ENCODE peak calls at places on chromosomes 13 and 19, in seven cellular contexts. A is stimulated activated CD4-positive, alpha-beta T cell treated with anti-CD3 and anti-CD28 coated beads, Interleukin-2, amount 100 ng/mL, for 48 hours; T is NB4; E is EL; Y is WTC11; R is T-helper 9 cell; G is aorta. F is an unnamed sample.

GRCh38 chr13:54210397-54211050 is 1181.9 kb downstream of the OLFM4 start:
- DNase-seq in A (no peak), T (no peak), E (no peak), Y (no peak), R (no peak), G (no peak), F (no peak)

GRCh38 chr13:104143760-104144406 is 1077.7 kb upstream of the SLC10A2 start:
- DNase-seq in A (no peak), T (no peak), E (no peak), Y (peak), R (no peak), G (no peak), F (no peak)

GRCh38 chr13:45269204-45269603 is 68.4 kb upstream of the KCTD4 start:
- DNase-seq in A (no peak), T (no peak), E (peak), Y (no peak), R (no peak), G (no peak), F (no peak)

GRCh38 chr13:47136659-47136975 is 239.8 kb upstream of the HTR2A start:
- DNase-seq in A (no peak), T (no peak), E (no peak), Y (no peak), R (no peak), G (no peak), F (no peak)

GRCh38 chr13:50080158-50080855 is 65.1 kb downstream of the KCNRG start:
- DNase-seq in A (peak), T (peak), E (peak), Y (no peak), R (peak), G (peak), F (peak)

GRCh38 chr13:39311619-39312018 is 273.4 kb downstream of the NHLRC3 start:
- DNase-seq in A (no peak), T (no peak), E (peak), Y (no peak), R (no peak), G (no peak), F (no peak)

GRCh38 chr13:110644892-110645521 is 29.7 kb downstream of the NAXD start:
- DNase-seq in A (peak), T (peak), E (peak), Y (peak), R (peak), G (peak), F (peak)

GRCh38 chr19:778910-779653 is 18.2 kb upstream of the PTBP1 start:
- DNase-seq in A (no peak), T (no peak), E (peak), Y (no peak), R (no peak), G (peak), F (peak)

GRCh38 chr13:30466358-30466714 is 600 bp upstream of the HMGB1 start:
- DNase-seq in A (no peak), T (no peak), E (peak), Y (no peak), R (no peak), G (no peak), F (no peak)

GRCh38 chr19:55368701-55369563 is 1.3 kb downstream of the IL11 start:
- DNase-seq in A (no peak), T (no peak), E (peak), Y (peak), R (no peak), G (peak), F (no peak)

GRCh38 chr13:33722216-33722900 is 95.6 kb upstream of the RFC3 start:
- DNase-seq in A (no peak), T (no peak), E (peak), Y (no peak), R (no peak), G (no peak), F (no peak)

GRCh38 chr19:55369651-55370304 is 485 bp downstream of the IL11 start:
- DNase-seq in A (no peak), T (peak), E (peak), Y (peak), R (peak), G (peak), F (no peak)

GRCh38 chr13:98842858-98843481 is 90.5 kb upstream of the SLC15A1 start:
- DNase-seq in A (peak), T (peak), E (peak), Y (peak), R (peak), G (peak), F (peak)

GRCh38 chr13:26785845-26786630 is 25.5 kb upstream of the GPR12 start:
- DNase-seq in A (peak), T (peak), E (peak), Y (peak), R (peak), G (peak), F (peak)

GRCh38 chr13:95676100-95676774 is 702 bp upstream of the DNAJC3 start:
- DNase-seq in A (peak), T (peak), E (peak), Y (no peak), R (no peak), G (no peak), F (no peak)

GRCh38 chr19:1446713-1447564 is 3.0 kb upstream of the APC2 start:
- DNase-seq in A (no peak), T (peak), E (no peak), Y (peak), R (no peak), G (no peak), F (no peak)

GRCh38 chr19:42794751-42795150 is 29.3 kb upstream of the PSG8 start:
- DNase-seq in A (no peak), T (no peak), E (peak), Y (no peak), R (no peak), G (no peak), F (no peak)

GRCh38 chr13:64090311-64090710 is 2674.7 kb upstream of the PCDH20 start:
- DNase-seq in A (no peak), T (no peak), E (no peak), Y (no peak), R (no peak), G (no peak), F (no peak)

GRCh38 chr13:30705672-30706071 is 29.7 kb upstream of the ALOX5AP start:
- DNase-seq in A (no peak), T (no peak), E (no peak), Y (no peak), R (no peak), G (no peak), F (no peak)

GRCh38 chr19:55041627-55042343 is 3.7 kb upstream of the GP6 start:
- DNase-seq in A (peak), T (no peak), E (no peak), Y (no peak), R (no peak), G (no peak), F (no peak)

GRCh38 chr13:49240017-49240416 is 7.7 kb upstream of the CDADC1 start:
- DNase-seq in A (peak), T (peak), E (peak), Y (peak), R (peak), G (no peak), F (no peak)

GRCh38 chr13:30334663-30335386 is 27.5 kb upstream of the KATNAL1 start:
- DNase-seq in A (no peak), T (peak), E (peak), Y (peak), R (no peak), G (no peak), F (no peak)

GRCh38 chr13:84672616-84673015 is 790.3 kb upstream of the SLITRK1 start:
- DNase-seq in A (no peak), T (no peak), E (no peak), Y (no peak), R (no peak), G (no peak), F (no peak)

GRCh38 chr19:6773323-6773931 is 919 bp downstream of the VAV1 start:
- DNase-seq in A (peak), T (peak), E (no peak), Y (no peak), R (peak), G (peak), F (no peak)

GRCh38 chr13:111893071-111893606 is 173.8 kb upstream of the SOX1 start:
- DNase-seq in A (no peak), T (no peak), E (no peak), Y (peak), R (no peak), G (no peak), F (no peak)

GRCh38 chr19:50705422-50706019 is 14.1 kb downstream of the SHANK1 start:
- DNase-seq in A (peak), T (peak), E (peak), Y (peak), R (no peak), G (no peak), F (no peak)

GRCh38 chr13:21583496-21583895 is 20.5 kb downstream of the MICU2 start:
- DNase-seq in A (no peak), T (no peak), E (peak), Y (peak), R (no peak), G (no peak), F (no peak)

GRCh38 chr13:44116562-44117315 is 237.0 kb downstream of the LACC1 start:
- DNase-seq in A (no peak), T (peak), E (peak), Y (no peak), R (no peak), G (no peak), F (no peak)

GRCh38 chr19:17450264-17451075 is 2.0 kb upstream of the TMEM221 start:
- DNase-seq in A (peak), T (peak), E (no peak), Y (no peak), R (no peak), G (no peak), F (no peak)

GRCh38 chr13:44280461-44280860 is 93.2 kb upstream of the SERP2 start:
- DNase-seq in A (no peak), T (no peak), E (peak), Y (no peak), R (no peak), G (no peak), F (no peak)

GRCh38 chr19:13506550-13506878 is 235 bp upstream of the CACNA1A start:
- DNase-seq in A (no peak), T (no peak), E (peak), Y (peak), R (no peak), G (no peak), F (no peak)

GRCh38 chr19:9431475-9431874 is 3.9 kb downstream of the ZNF266 start:
- DNase-seq in A (peak), T (peak), E (peak), Y (peak), R (no peak), G (peak), F (no peak)

GRCh38 chr13:73938375-73939070 is 195.7 kb downstream of the KLF12 start:
- DNase-seq in A (no peak), T (no peak), E (peak), Y (no peak), R (no peak), G (no peak), F (no peak)

GRCh38 chr13:24458736-24459135 is 53.8 kb downstream of the PARP4 start:
- DNase-seq in A (no peak), T (no peak), E (no peak), Y (no peak), R (no peak), G (no peak), F (no peak)

GRCh38 chr19:40242480-40242879 is 16.0 kb upstream of the CCNP start:
- DNase-seq in A (no peak), T (no peak), E (no peak), Y (no peak), R (no peak), G (no peak), F (no peak)

F was measured in sigmoid colon.